ENCODE peak calls at places on chromosomes 1 and 21, in six cellular contexts. One of them, this sample, is unnamed.

GRCh38 chr1:14426854-14427253 is 171.6 kb upstream of the KAZN start:
- DNase-seq in prostate gland: peak
- DNase-seq in BE2C: no peak
- DNase-seq in fibroblast of lung: no peak
- DNase-seq in endothelial cell: no peak
- DNase-seq in uterus: no peak
- DNase-seq in this sample: no peak

GRCh38 chr1:198174297-198174696 is 17.5 kb downstream of the NEK7 start:
- DNase-seq in fibroblast of lung: peak
- DNase-seq in uterus: no peak
- DNase-seq in prostate gland: no peak
- DNase-seq in endothelial cell: no peak
- DNase-seq in BE2C: no peak
- DNase-seq in this sample: no peak

GRCh38 chr1:148290881-148291280 is 138.8 kb upstream of the NBPF11 start:
- DNase-seq in uterus: no peak
- DNase-seq in prostate gland: no peak
- DNase-seq in fibroblast of lung: peak
- DNase-seq in BE2C: no peak
- DNase-seq in endothelial cell: no peak
- DNase-seq in this sample: no peak

GRCh38 chr1:31196685-31197084 is 43.0 kb downstream of the NKAIN1 start:
- DNase-seq in prostate gland: no peak
- DNase-seq in endothelial cell: no peak
- DNase-seq in fibroblast of lung: peak
- DNase-seq in uterus: no peak
- DNase-seq in BE2C: no peak
- DNase-seq in this sample: no peak

GRCh38 chr1:159929155-159930051 is 4.1 kb upstream of the TAGLN2 start:
- DNase-seq in prostate gland: peak
- DNase-seq in endothelial cell: no peak
- DNase-seq in uterus: no peak
- DNase-seq in fibroblast of lung: no peak
- DNase-seq in BE2C: no peak
- DNase-seq in this sample: no peak

GRCh38 chr21:44415073-44416025 is 40.0 kb upstream of the LRRC3 start:
- DNase-seq in uterus: no peak
- DNase-seq in prostate gland: no peak
- DNase-seq in endothelial cell: no peak
- DNase-seq in fibroblast of lung: no peak
- DNase-seq in BE2C: no peak
- DNase-seq in this sample: peak

GRCh38 chr1:30847358-30847972 is 61.1 kb downstream of the SDC3 start:
- DNase-seq in fibroblast of lung: peak
- DNase-seq in uterus: peak
- DNase-seq in prostate gland: no peak
- DNase-seq in endothelial cell: peak
- DNase-seq in BE2C: no peak
- DNase-seq in this sample: no peak

GRCh38 chr1:244992833-244993232 is 128.5 kb upstream of the HNRNPU start:
- DNase-seq in endothelial cell: no peak
- DNase-seq in fibroblast of lung: no peak
- DNase-seq in prostate gland: no peak
- DNase-seq in BE2C: no peak
- DNase-seq in uterus: no peak
- DNase-seq in this sample: no peak

GRCh38 chr1:113388621-113389355 is 1.5 kb upstream of the MAGI3 start:
- DNase-seq in prostate gland: no peak
- DNase-seq in endothelial cell: no peak
- DNase-seq in BE2C: peak
- DNase-seq in fibroblast of lung: peak
- DNase-seq in uterus: no peak
- DNase-seq in this sample: no peak

GRCh38 chr1:198660341-198661056 is 21.7 kb downstream of the PTPRC start:
- DNase-seq in BE2C: no peak
- DNase-seq in uterus: no peak
- DNase-seq in endothelial cell: no peak
- DNase-seq in prostate gland: no peak
- DNase-seq in fibroblast of lung: no peak
- DNase-seq in this sample: no peak

GRCh38 chr1:6928106-6928885 is 143.0 kb downstream of the CAMTA1 start:
- DNase-seq in fibroblast of lung: no peak
- DNase-seq in endothelial cell: no peak
- DNase-seq in uterus: no peak
- DNase-seq in prostate gland: no peak
- DNase-seq in BE2C: no peak
- DNase-seq in this sample: no peak

GRCh38 chr1:58585591-58586151 is 8.6 kb upstream of the TACSTD2 start:
- DNase-seq in prostate gland: no peak
- DNase-seq in fibroblast of lung: peak
- DNase-seq in BE2C: no peak
- DNase-seq in endothelial cell: no peak
- DNase-seq in uterus: peak
- DNase-seq in this sample: no peak

GRCh38 chr1:244963231-244963826 is 99.0 kb upstream of the HNRNPU start:
- DNase-seq in BE2C: no peak
- DNase-seq in uterus: no peak
- DNase-seq in endothelial cell: no peak
- DNase-seq in fibroblast of lung: peak
- DNase-seq in prostate gland: no peak
- DNase-seq in this sample: no peak

GRCh38 chr1:2389644-2390043 is 1.7 kb downstream of the MORN1 start:
- DNase-seq in fibroblast of lung: no peak
- DNase-seq in uterus: no peak
- DNase-seq in BE2C: no peak
- DNase-seq in endothelial cell: no peak
- DNase-seq in prostate gland: no peak
- DNase-seq in this sample: no peak

GRCh38 chr21:38178653-38179503 is 77.9 kb upstream of the KCNJ15 start:
- DNase-seq in endothelial cell: no peak
- DNase-seq in uterus: no peak
- DNase-seq in BE2C: no peak
- DNase-seq in fibroblast of lung: no peak
- DNase-seq in prostate gland: no peak
- DNase-seq in this sample: no peak

GRCh38 chr1:17338706-17339493 is 30.9 kb downstream of the PADI4 start:
- DNase-seq in prostate gland: no peak
- DNase-seq in uterus: no peak
- DNase-seq in endothelial cell: no peak
- DNase-seq in BE2C: no peak
- DNase-seq in fibroblast of lung: no peak
- DNase-seq in this sample: no peak

GRCh38 chr1:245154429-245155185 is at the start of gene KIF26B:
- DNase-seq in endothelial cell: peak
- DNase-seq in uterus: no peak
- DNase-seq in fibroblast of lung: peak
- DNase-seq in BE2C: peak
- DNase-seq in prostate gland: no peak
- DNase-seq in this sample: peak

GRCh38 chr1:173420330-173420806 is 56.8 kb upstream of the PRDX6 start:
- DNase-seq in prostate gland: peak
- DNase-seq in endothelial cell: peak
- DNase-seq in fibroblast of lung: peak
- DNase-seq in BE2C: peak
- DNase-seq in uterus: peak
- DNase-seq in this sample: no peak
- TF ChIP-seq CTCF in prostate gland: peak
- TF ChIP-seq CTCF in endothelial cell: peak
- TF ChIP-seq CTCF in fibroblast of lung: peak
- TF ChIP-seq CTCF in BE2C: peak
- TF ChIP-seq CTCF in uterus: peak
- TF ChIP-seq CTCF in this sample: peak

GRCh38 chr1:24166988-24167387 is 20.1 kb downstream of the IFNLR1 start:
- DNase-seq in fibroblast of lung: no peak
- DNase-seq in endothelial cell: no peak
- DNase-seq in prostate gland: no peak
- DNase-seq in uterus: no peak
- DNase-seq in BE2C: no peak
- DNase-seq in this sample: no peak

GRCh38 chr1:24165500-24165899 is 21.6 kb downstream of the IFNLR1 start:
- DNase-seq in BE2C: no peak
- DNase-seq in fibroblast of lung: no peak
- DNase-seq in prostate gland: no peak
- DNase-seq in uterus: no peak
- DNase-seq in endothelial cell: no peak
- DNase-seq in this sample: no peak

GRCh38 chr1:24161270-24161669 is 18.3 kb upstream of the IL22RA1 start:
- DNase-seq in BE2C: no peak
- DNase-seq in prostate gland: no peak
- DNase-seq in uterus: no peak
- DNase-seq in endothelial cell: no peak
- DNase-seq in fibroblast of lung: no peak
- DNase-seq in this sample: no peak

GRCh38 chr1:24168246-24168645 is 18.8 kb downstream of the IFNLR1 start:
- DNase-seq in fibroblast of lung: no peak
- DNase-seq in BE2C: no peak
- DNase-seq in endothelial cell: no peak
- DNase-seq in uterus: no peak
- DNase-seq in prostate gland: no peak
- DNase-seq in this sample: no peak

GRCh38 chr1:24163999-24164398 is 21.1 kb upstream of the IL22RA1 start:
- DNase-seq in endothelial cell: no peak
- DNase-seq in prostate gland: no peak
- DNase-seq in BE2C: no peak
- DNase-seq in fibroblast of lung: no peak
- DNase-seq in uterus: no peak
- DNase-seq in this sample: no peak
- TF ChIP-seq CTCF in endothelial cell: no peak
- TF ChIP-seq CTCF in prostate gland: no peak
- TF ChIP-seq CTCF in BE2C: no peak
- TF ChIP-seq CTCF in fibroblast of lung: no peak
- TF ChIP-seq CTCF in uterus: no peak
- TF ChIP-seq CTCF in this sample: no peak

GRCh38 chr1:226404904-226405222 is 3.0 kb downstream of the PARP1 start:
- DNase-seq in endothelial cell: no peak
- DNase-seq in uterus: no peak
- DNase-seq in prostate gland: no peak
- DNase-seq in fibroblast of lung: no peak
- DNase-seq in BE2C: no peak
- DNase-seq in this sample: no peak

GRCh38 chr1:226405411-226405988 is 2.4 kb downstream of the PARP1 start:
- DNase-seq in BE2C: no peak
- DNase-seq in prostate gland: no peak
- DNase-seq in endothelial cell: no peak
- DNase-seq in fibroblast of lung: no peak
- DNase-seq in uterus: no peak
- DNase-seq in this sample: no peak

GRCh38 chr1:226402615-226403521 is 5.0 kb downstream of the PARP1 start:
- DNase-seq in endothelial cell: no peak
- DNase-seq in BE2C: no peak
- DNase-seq in uterus: no peak
- DNase-seq in prostate gland: no peak
- DNase-seq in fibroblast of lung: no peak
- DNase-seq in this sample: no peak

GRCh38 chr1:226404063-226404903 is 3.6 kb downstream of the PARP1 start:
- DNase-seq in fibroblast of lung: peak
- DNase-seq in prostate gland: no peak
- DNase-seq in endothelial cell: no peak
- DNase-seq in BE2C: no peak
- DNase-seq in uterus: no peak
- DNase-seq in this sample: no peak

DNA sequence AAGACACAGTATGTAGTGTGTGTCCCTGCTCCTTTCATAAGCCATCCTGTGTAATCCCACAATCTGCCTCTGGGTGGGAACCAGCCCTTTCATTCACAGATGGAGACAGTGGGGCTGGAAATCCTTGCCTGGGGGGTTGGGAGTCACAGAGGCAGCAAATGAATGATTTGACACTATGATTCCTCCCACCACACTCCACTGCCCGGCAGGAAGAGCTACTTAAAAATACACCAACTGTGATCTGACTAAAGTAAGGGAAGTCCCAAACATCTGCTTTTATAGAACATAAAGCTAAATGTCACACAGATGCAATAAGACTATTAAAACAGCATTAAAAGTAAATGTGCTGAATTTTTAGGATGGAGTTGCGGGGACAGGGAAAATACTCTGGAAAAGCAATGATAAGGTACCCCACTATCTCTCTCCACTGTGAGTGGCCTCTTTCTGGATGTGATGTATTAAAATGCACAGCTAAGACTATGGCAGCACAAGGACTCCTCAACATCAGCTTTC is 4.3 kb downstream of the PARP1 start:
- DNase-seq in fibroblast of lung: peak
- DNase-seq in prostate gland: no peak
- DNase-seq in endothelial cell: peak
- DNase-seq in uterus: no peak
- DNase-seq in BE2C: no peak
- DNase-seq in this sample: no peak
- TF ChIP-seq CTCF in fibroblast of lung: peak
- TF ChIP-seq CTCF in prostate gland: no peak
- TF ChIP-seq CTCF in endothelial cell: peak
- TF ChIP-seq CTCF in uterus: no peak
- TF ChIP-seq CTCF in BE2C: peak
- TF ChIP-seq CTCF in this sample: peak

GRCh38 chr21:29125199-29125598 is 5.2 kb upstream of the MAP3K7CL start:
- DNase-seq in prostate gland: no peak
- DNase-seq in uterus: no peak
- DNase-seq in endothelial cell: no peak
- DNase-seq in fibroblast of lung: no peak
- DNase-seq in BE2C: no peak
- DNase-seq in this sample: no peak
- TF ChIP-seq CTCF in prostate gland: no peak
- TF ChIP-seq CTCF in uterus: no peak
- TF ChIP-seq CTCF in endothelial cell: no peak
- TF ChIP-seq CTCF in fibroblast of lung: no peak
- TF ChIP-seq CTCF in BE2C: no peak
- TF ChIP-seq CTCF in this sample: no peak

GRCh38 chr1:201982923-201983805 is 716 bp downstream of the RNPEP start:
- DNase-seq in BE2C: peak
- DNase-seq in uterus: peak
- DNase-seq in endothelial cell: peak
- DNase-seq in fibroblast of lung: peak
- DNase-seq in prostate gland: peak
- DNase-seq in this sample: peak
- TF ChIP-seq CTCF in BE2C: no peak
- TF ChIP-seq CTCF in uterus: peak
- TF ChIP-seq CTCF in endothelial cell: peak
- TF ChIP-seq CTCF in fibroblast of lung: no peak
- TF ChIP-seq CTCF in prostate gland: peak
- TF ChIP-seq CTCF in this sample: peak

GRCh38 chr1:154181944-154182341 is 10.0 kb downstream of the TPM3 start:
- DNase-seq in fibroblast of lung: no peak
- DNase-seq in prostate gland: no peak
- DNase-seq in endothelial cell: no peak
- DNase-seq in BE2C: no peak
- DNase-seq in uterus: no peak
- DNase-seq in this sample: no peak

GRCh38 chr1:154186177-154186576 is 5.7 kb downstream of the TPM3 start:
- DNase-seq in prostate gland: peak
- DNase-seq in uterus: no peak
- DNase-seq in endothelial cell: peak
- DNase-seq in BE2C: peak
- DNase-seq in fibroblast of lung: peak
- DNase-seq in this sample: peak

GRCh38 chr1:154182342-154183044 is 9.4 kb downstream of the TPM3 start:
- DNase-seq in BE2C: peak
- DNase-seq in endothelial cell: peak
- DNase-seq in fibroblast of lung: peak
- DNase-seq in prostate gland: peak
- DNase-seq in uterus: peak
- DNase-seq in this sample: peak

GRCh38 chr1:154179951-154180687 is 11.8 kb downstream of the TPM3 start:
- DNase-seq in prostate gland: no peak
- DNase-seq in BE2C: no peak
- DNase-seq in endothelial cell: no peak
- DNase-seq in fibroblast of lung: no peak
- DNase-seq in uterus: no peak
- DNase-seq in this sample: no peak

GRCh38 chr1:154183045-154183968 is 8.6 kb downstream of the TPM3 start:
- DNase-seq in BE2C: peak
- DNase-seq in uterus: peak
- DNase-seq in prostate gland: peak
- DNase-seq in fibroblast of lung: peak
- DNase-seq in endothelial cell: peak
- DNase-seq in this sample: peak
- TF ChIP-seq CTCF in BE2C: no peak
- TF ChIP-seq CTCF in uterus: peak
- TF ChIP-seq CTCF in prostate gland: peak
- TF ChIP-seq CTCF in fibroblast of lung: no peak
- TF ChIP-seq CTCF in endothelial cell: no peak
- TF ChIP-seq CTCF in this sample: peak